ENCODE peak calls at places on chromosomes 3 and 15, in seven cellular contexts. S is omental fat pad, C is GM03348, E is neuronal stem cell, W is colonic mucosa, L is GM12891, V is GM23248. Y is an unnamed sample.

GRCh38 chr15:51193526-51193925 is 98.8 kb upstream of the TNFAIP8L3 start:
- DNase-seq in S (no peak), V (no peak), C (no peak), W (no peak), L (no peak), E (no peak), Y (no peak)

GRCh38 chr3:173584834-173585831 is 187.6 kb downstream of the NLGN1 start:
- DNase-seq in L (no peak), S (no peak), E (peak), V (peak), C (peak), W (no peak), Y (peak)

GRCh38 chr15:70580286-70580685 is 183.1 kb downstream of the UACA start:
- DNase-seq in E (no peak), W (no peak), C (no peak), L (no peak), V (no peak), S (no peak), Y (no peak)

GRCh38 chr3:50251220-50251619 is 15.2 kb downstream of the GNAI2 start:
- DNase-seq in W (no peak), V (peak), E (no peak), C (peak), S (no peak), L (no peak), Y (no peak)

GRCh38 chr3:195150194-195151118 is 120.5 kb downstream of the XXYLT1 start:
- DNase-seq in L (no peak), W (peak), S (no peak), V (peak), E (no peak), C (no peak), Y (peak)

GRCh38 chr3:139534992-139535879 is 4.3 kb downstream of the RBP1 start:
- DNase-seq in C (peak), W (peak), E (no peak), L (no peak), S (no peak), V (no peak), Y (no peak)

GRCh38 chr3:13536832-13537231 is 12.1 kb upstream of the FBLN2 start:
- DNase-seq in W (no peak), V (no peak), C (no peak), E (no peak), L (no peak), S (no peak), Y (peak)

GRCh38 chr15:45429974-45430792 is 51.8 kb upstream of the GATM start:
- DNase-seq in L (peak), W (peak), V (peak), E (peak), S (peak), C (peak), Y (peak)

GRCh38 chr3:66738625-66739330 is 238.0 kb upstream of the LRIG1 start:
- DNase-seq in S (no peak), W (no peak), L (no peak), C (no peak), V (peak), E (no peak), Y (no peak)

GRCh38 chr3:190811775-190812480 is 50.6 kb downstream of the GMNC start:
- DNase-seq in V (peak), L (no peak), W (no peak), C (peak), E (peak), S (no peak), Y (peak)

GRCh38 chr3:13657660-13658435 is 108.9 kb downstream of the FBLN2 start:
- DNase-seq in C (peak), S (no peak), L (peak), E (no peak), V (peak), W (peak), Y (peak)

GRCh38 chr3:178451799-178452198 is 84.4 kb upstream of the KCNMB2 start:
- DNase-seq in V (no peak), S (no peak), L (no peak), C (no peak), E (no peak), W (no peak), Y (no peak)

GRCh38 chr15:96330064-96330449 is 443 bp upstream of the NR2F2 start:
- DNase-seq in L (no peak), C (no peak), W (peak), V (peak), S (no peak), E (no peak), Y (peak)

GRCh38 chr15:27776501-27776900 is 322.6 kb downstream of the OCA2 start:
- DNase-seq in S (no peak), E (no peak), W (no peak), V (no peak), L (no peak), C (no peak), Y (no peak)

GRCh38 chr3:120472121-120472844 is 21.5 kb upstream of the FSTL1 start:
- DNase-seq in E (no peak), L (no peak), V (no peak), W (no peak), C (no peak), S (no peak), Y (no peak)

GRCh38 chr3:59749291-59749690 is 699.5 kb upstream of the CFAP20DC start:
- DNase-seq in L (no peak), E (no peak), V (no peak), W (no peak), C (no peak), S (no peak), Y (no peak)

GRCh38 chr3:11551019-11551418 is 92.7 kb downstream of the VGLL4 start:
- DNase-seq in W (no peak), L (no peak), C (no peak), E (no peak), V (peak), S (no peak), Y (no peak)

GRCh38 chr3:194840661-194841514 is 155.2 kb downstream of the FAM43A start:
- DNase-seq in E (no peak), V (peak), S (no peak), W (no peak), L (no peak), C (no peak), Y (no peak)

GRCh38 chr15:100570735-100571363 is 31.1 kb downstream of the LINS1 start:
- DNase-seq in E (no peak), V (no peak), S (no peak), C (no peak), L (no peak), W (no peak), Y (no peak)

Y was measured in endothelial cell.